ENCODE peak calls at places on chromosome 15, in eight cellular contexts. K, S, M, U, I, N, H and P are unnamed samples.

GRCh38 chr15:29490747-29491471 is 221.3 kb upstream of the NSMCE3 start:
- DNase-seq in K (no peak), H (no peak), N (no peak), U (no peak), M (no peak), I (no peak), S (no peak), P (no peak)

GRCh38 chr15:82063055-82063454 is 17.2 kb upstream of the MEX3B start:
- DNase-seq in S (no peak), N (no peak), H (no peak), U (no peak), K (no peak), M (no peak), I (no peak), P (no peak)

GRCh38 chr15:60945196-60945595 is 283.9 kb downstream of the RORA start:
- DNase-seq in I (no peak), K (no peak), N (no peak), U (no peak), H (no peak), S (no peak), M (no peak), P (no peak)

GRCh38 chr15:40333922-40334492 is 6.7 kb downstream of the CCDC9B start:
- DNase-seq in K (peak; percentile 41), S (no peak), I (no peak), M (no peak), H (no peak), N (peak; percentile 81), U (peak; percentile 31), P (peak; percentile 35)

GRCh38 chr15:94346272-94346671 is 114.9 kb downstream of the MCTP2 start:
- DNase-seq in U (no peak), I (no peak), M (no peak), N (no peak), K (no peak), H (no peak), S (no peak), P (no peak)

GRCh38 chr15:63610209-63610841 is 13.1 kb downstream of the FBXL22 start:
- DNase-seq in M (peak; percentile 72), S (peak; percentile 86), U (peak; percentile 74), I (no peak), H (peak; percentile 42), N (peak; percentile 60), K (peak; percentile 79), P (peak; percentile 90)

GRCh38 chr15:40352221-40352901 is 1.5 kb downstream of the PHGR1 start:
- DNase-seq in M (no peak), K (no peak), S (no peak), H (no peak), I (no peak), U (no peak), N (no peak), P (no peak)

GRCh38 chr15:68051109-68051508 is 3.0 kb upstream of the PIAS1 start:
- DNase-seq in H (no peak), I (no peak), M (no peak), S (no peak), U (no peak), N (no peak), K (no peak), P (no peak)

GRCh38 chr15:101120473-101120872 is 131.4 kb downstream of the CHSY1 start:
- DNase-seq in I (no peak), U (no peak), S (no peak), K (no peak), H (no peak), N (no peak), M (no peak), P (no peak)

GRCh38 chr15:78909160-78909695 is 35.6 kb downstream of the CTSH start:
- DNase-seq in I (no peak), K (no peak), H (no peak), S (no peak), M (no peak), U (no peak), N (no peak), P (no peak)

GRCh38 chr15:48653216-48653615 is 7.7 kb upstream of the FBN1 start:
- DNase-seq in N (no peak), K (no peak), H (no peak), I (no peak), S (no peak), M (no peak), U (no peak), P (no peak)

GRCh38 chr15:66675456-66675855 is 26.6 kb upstream of the SMAD6 start:
- DNase-seq in H (no peak), U (no peak), I (no peak), M (no peak), N (no peak), S (no peak), K (no peak), P (no peak)

GRCh38 chr15:82021992-82022391 is 23.8 kb downstream of the MEX3B start:
- DNase-seq in M (no peak), U (no peak), S (no peak), K (no peak), H (no peak), N (no peak), I (no peak), P (no peak)

GRCh38 chr15:80585544-80586018 is 109.5 kb upstream of the ABHD17C start:
- DNase-seq in S (no peak), U (no peak), H (no peak), I (no peak), K (no peak), N (no peak), M (no peak), P (no peak)

GRCh38 chr15:40960926-40961325 is 7.7 kb downstream of the CHAC1 start:
- DNase-seq in S (no peak), N (peak; percentile 82), I (no peak), H (no peak), U (no peak), M (no peak), K (no peak), P (no peak)

GRCh38 chr15:85125056-85125661 is 143.5 kb downstream of the PDE8A start:
- DNase-seq in N (no peak), U (no peak), S (no peak), K (no peak), M (no peak), I (no peak), H (no peak), P (no peak)

GRCh38 chr15:98878172-98878571 is 129.4 kb downstream of the PGPEP1L start:
- DNase-seq in H (no peak), U (no peak), N (no peak), S (no peak), I (no peak), K (no peak), M (no peak), P (no peak)

GRCh38 chr15:35319354-35319753 is 226.6 kb downstream of the DPH6 start:
- DNase-seq in M (no peak), U (no peak), S (no peak), N (no peak), I (no peak), H (no peak), K (no peak), P (no peak)